ENCODE peak calls at places on chromosomes 12 and 14, in four cellular contexts. One of them, this sample, is unnamed.
A peak's percentile ranks its signal among the peaks of the same experiment; 100 is the strongest.

GRCh38 chr14:77161011-77161410 is 19.4 kb upstream of the ZDHHC22 start:
- DNase-seq in effector memory CD4-positive, alpha-beta T cell: no peak
- DNase-seq in GM18507: no peak
- DNase-seq in endothelial cell of umbilical vein: no peak
- DNase-seq in this sample: no peak

GRCh38 chr14:23481992-23482813 is 12.7 kb downstream of the NGDN start:
- DNase-seq in effector memory CD4-positive, alpha-beta T cell: no peak
- DNase-seq in GM18507: no peak
- DNase-seq in endothelial cell of umbilical vein: no peak
- DNase-seq in this sample: no peak

GRCh38 chr12:62895351-62895750 is 39.6 kb downstream of the PPM1H start:
- DNase-seq in effector memory CD4-positive, alpha-beta T cell: no peak
- DNase-seq in GM18507: no peak
- DNase-seq in endothelial cell of umbilical vein: no peak
- DNase-seq in this sample: no peak

GRCh38 chr12:46559311-46559710 is 186.7 kb upstream of the SLC38A2 start:
- DNase-seq in effector memory CD4-positive, alpha-beta T cell: no peak
- DNase-seq in GM18507: no peak
- DNase-seq in endothelial cell of umbilical vein: no peak
- DNase-seq in this sample: no peak

GRCh38 chr12:130198663-130199060 is 36.4 kb downstream of the FZD10 start:
- DNase-seq in effector memory CD4-positive, alpha-beta T cell: no peak
- DNase-seq in GM18507: no peak
- DNase-seq in endothelial cell of umbilical vein: no peak
- DNase-seq in this sample: no peak

GRCh38 chr12:132925597-132926416 is 30.3 kb downstream of the ZNF605 start:
- DNase-seq in effector memory CD4-positive, alpha-beta T cell: no peak
- DNase-seq in GM18507: no peak
- DNase-seq in endothelial cell of umbilical vein: no peak
- DNase-seq in this sample: no peak

GRCh38 chr12:94725375-94726168 is 75.2 kb upstream of the TMCC3 start:
- DNase-seq in effector memory CD4-positive, alpha-beta T cell: no peak
- DNase-seq in GM18507: no peak
- DNase-seq in endothelial cell of umbilical vein: peak; percentile 71
- DNase-seq in this sample: no peak

GRCh38 chr14:103692871-103693270 is 22.4 kb downstream of the XRCC3 start:
- DNase-seq in effector memory CD4-positive, alpha-beta T cell: no peak
- DNase-seq in GM18507: no peak
- DNase-seq in endothelial cell of umbilical vein: no peak
- DNase-seq in this sample: peak; percentile 53

GRCh38 chr12:102920271-102920670 is 3.2 kb upstream of the PAH start:
- DNase-seq in effector memory CD4-positive, alpha-beta T cell: no peak
- DNase-seq in GM18507: no peak
- DNase-seq in endothelial cell of umbilical vein: no peak
- DNase-seq in this sample: no peak

This sample was measured in posterior vena cava.